ENCODE peak calls at places on chromosomes 5 and 9, in five cellular contexts. F, R, W, Z and I are unnamed samples.

GRCh38 chr9:79308012-79308411 is 263.8 kb upstream of the TLE4 start:
- DNase-seq in W (no peak), F (no peak), R (no peak), Z (no peak), I (no peak)

GRCh38 chr5:157709346-157709745 is 21.9 kb upstream of the THG1L start:
- DNase-seq in Z (no peak), F (no peak), R (no peak), W (no peak), I (no peak)

GRCh38 chr9:121242219-121242954 is 25.6 kb upstream of the GSN start:
- DNase-seq in Z (no peak), W (no peak), F (no peak), R (no peak), I (no peak)

GRCh38 chr5:127002390-127002789 is 28.0 kb downstream of the MARCHF3 start:
- DNase-seq in Z (no peak), W (no peak), R (no peak), F (no peak), I (no peak)

GRCh38 chr5:97854871-97855762 is 672.1 kb upstream of the RIOK2 start:
- DNase-seq in Z (no peak), W (no peak), F (no peak), R (no peak), I (no peak)

GRCh38 chr9:6098431-6098830 is 83.0 kb upstream of the RANBP6 start:
- DNase-seq in F (no peak), W (no peak), R (no peak), Z (no peak), I (peak)

GRCh38 chr9:135330685-135331590 is 148.6 kb upstream of the PPP1R26 start:
- DNase-seq in F (no peak), Z (no peak), R (no peak), W (no peak), I (no peak)

GRCh38 chr9:14437336-14438231 is 123.6 kb upstream of the NFIB start:
- DNase-seq in R (no peak), Z (no peak), F (no peak), W (no peak), I (no peak)

GRCh38 chr5:15901151-15901550 is 278.4 kb downstream of the MARCHF11 start:
- DNase-seq in Z (no peak), R (no peak), W (no peak), F (no peak), I (no peak)

GRCh38 chr5:150114102-150114641 is 27.8 kb upstream of the CSF1R start:
- DNase-seq in F (no peak), Z (no peak), W (no peak), R (no peak), I (no peak)

GRCh38 chr9:128892223-128892892 is 10.4 kb downstream of the LRRC8A start:
- DNase-seq in W (peak), F (no peak), Z (peak), R (no peak), I (no peak)

GRCh38 chr9:124228516-124228915 is 29.2 kb upstream of the NEK6 start:
- DNase-seq in F (no peak), W (no peak), R (no peak), Z (no peak), I (no peak)

GRCh38 chr9:26296910-26297309 is 595.7 kb downstream of the CAAP1 start:
- DNase-seq in R (no peak), F (no peak), W (no peak), Z (no peak), I (peak)